ENCODE peak calls at places on chromosome 2, in six cellular contexts. Z is adrenal gland; O is CD8-positive, alpha-beta memory T cell; U is ELR; W is tibial artery; G is fibroblast of lung. T is an unnamed sample.

GRCh38 chr2:218985325-218986091 is 524 bp upstream of the FEV start:
- DNase-seq in Z (no peak), W (no peak), U (no peak), G (no peak), O (no peak), T (no peak)

GRCh38 chr2:164595031-164595430 is 26.3 kb downstream of the GRB14 start:
- DNase-seq in G (no peak), O (no peak), W (no peak), U (no peak), Z (no peak), T (no peak)

GRCh38 chr2:100679211-100679610 is 116.4 kb downstream of the PDCL3 start:
- DNase-seq in W (no peak), U (no peak), Z (no peak), O (no peak), G (no peak), T (no peak)

GRCh38 chr2:127205211-127206140 is 14.6 kb downstream of the CYP27C1 start:
- DNase-seq in U (no peak), G (no peak), W (no peak), O (no peak), Z (no peak), T (no peak)

GRCh38 chr2:27312152-27312551 is 3.9 kb upstream of the UCN start:
- DNase-seq in U (no peak), Z (no peak), O (no peak), W (no peak), G (no peak), T (no peak)

GRCh38 chr2:241315879-241316700 is at the start of gene SEPTIN2:
- DNase-seq in Z (peak), W (peak), U (peak), G (peak), O (no peak), T (peak)

GRCh38 chr2:232124309-232124708 is 162.8 kb downstream of the DIS3L2 start:
- DNase-seq in U (no peak), G (no peak), Z (no peak), O (no peak), W (no peak), T (no peak)

GRCh38 chr2:160751021-160751420 is 257.4 kb upstream of the RBMS1 start:
- DNase-seq in G (peak), W (no peak), O (no peak), U (peak), Z (no peak), T (no peak)

GRCh38 chr2:152407204-152407721 is 72.3 kb downstream of the FMNL2 start:
- DNase-seq in G (peak), O (no peak), Z (peak), U (peak), W (peak), T (peak)

GRCh38 chr2:107809835-107810234 is 16.9 kb upstream of the RGPD4 start:
- DNase-seq in W (no peak), G (no peak), Z (no peak), O (no peak), U (no peak), T (no peak)

GRCh38 chr2:75707901-75708300 is 2.8 kb downstream of the GCFC2 start:
- DNase-seq in G (no peak), W (no peak), U (peak), Z (no peak), O (no peak), T (no peak)

GRCh38 chr2:181394741-181395437 is 62.3 kb upstream of the ITGA4 start:
- DNase-seq in Z (no peak), W (no peak), O (peak), U (no peak), G (no peak), T (no peak)

GRCh38 chr2:203675086-203675485 is 31.4 kb upstream of the CD28 start:
- DNase-seq in U (peak), G (no peak), W (no peak), O (no peak), Z (no peak), T (no peak)